ENCODE peak calls at places on chromosomes 1 and 21, in nine cellular contexts. Q is Karpas-422; Z is D721Med; X is stimulated activated CD8-positive, alpha-beta memory T cell treated with anti-CD3 and anti-CD28 coated beads, Interleukin-15, amount 100 ng/mL, for 48 hours; V is stimulated activated effector memory CD8-positive, alpha-beta T cell treated with anti-CD3 and anti-CD28 coated beads, Interleukin-12 subunit alpha, Interleukin-12 subunit beta, amount 100 ng/mL, for 72 hours; G is stimulated activated naive CD8-positive, alpha-beta T cell treated with anti-CD3 and anti-CD28 coated beads, Interleukin-15, amount 100 ng/mL, for 72 hours; F is skeletal muscle cell; N is stimulated activated CD4-positive, alpha-beta T cell treated with anti-CD3 and anti-CD28 coated beads, Interleukin-4, amount 100 ng/mL, for 24 hours; W is MM.1S. T is an unnamed sample.

GRCh38 chr1:48107516-48107915 is 110.3 kb upstream of the TRABD2B start:
- DNase-seq in Q (no peak), Z (no peak), X (no peak), V (no peak), G (peak), F (no peak), N (no peak), W (no peak), T (peak)

GRCh38 chr1:115546846-115547245 is 94.9 kb upstream of the VANGL1 start:
- DNase-seq in Q (no peak), Z (no peak), X (no peak), V (no peak), G (no peak), F (no peak), N (no peak), W (no peak), T (no peak)

GRCh38 chr1:181191494-181192040 is 103.1 kb downstream of the IER5 start:
- DNase-seq in Q (no peak), Z (no peak), X (no peak), V (no peak), G (no peak), F (no peak), N (no peak), W (no peak), T (no peak)

GRCh38 chr1:247962911-247963588 is 2.0 kb upstream of the OR2AK2 start:
- DNase-seq in Q (no peak), Z (no peak), X (no peak), V (no peak), G (peak), F (no peak), N (no peak), W (no peak), T (no peak)

GRCh38 chr1:205570173-205570501 is 61.7 kb downstream of the ELK4 start:
- DNase-seq in Q (no peak), Z (no peak), X (no peak), V (no peak), G (peak), F (no peak), N (no peak), W (no peak), T (no peak)

GRCh38 chr21:37871121-37871862 is 45.0 kb downstream of the KCNJ6 start:
- DNase-seq in Q (no peak), Z (no peak), X (no peak), V (no peak), G (no peak), F (peak), N (no peak), W (no peak), T (no peak)

GRCh38 chr1:67213164-67213563 is 46.9 kb downstream of the IL23R start:
- DNase-seq in Q (peak), Z (no peak), X (no peak), V (no peak), G (no peak), F (no peak), N (no peak), W (peak), T (peak)

GRCh38 chr1:223776826-223777454 is 64.6 kb downstream of the CAPN2 start:
- DNase-seq in Q (peak), Z (no peak), X (no peak), V (no peak), G (no peak), F (no peak), N (no peak), W (no peak), T (no peak)

GRCh38 chr1:236734141-236734765 is 48.0 kb downstream of the ACTN2 start:
- DNase-seq in Q (no peak), Z (no peak), X (no peak), V (no peak), G (no peak), F (no peak), N (no peak), W (no peak), T (peak)

GRCh38 chr1:96360036-96360795 is 361.4 kb upstream of the PTBP2 start:
- DNase-seq in Q (no peak), Z (no peak), X (no peak), V (no peak), G (no peak), F (no peak), N (no peak), W (no peak), T (no peak)